ENCODE peak calls at places on chromosomes 4 and X, in nine cellular contexts. A, V, C, M, T, X, W, S and J are unnamed samples. For H3K4me1, the result is how much of the 10 kb centered on the place peaks cover.

GRCh38 chrX:139691493-139691842 is 16.5 kb downstream of the MCF2 start:
- DNase-seq in C (no peak), S (peak), M (no peak), V (no peak), T (no peak), A (peak), W (no peak), X (no peak), J (no peak)

GRCh38 chr4:170243662-170244288 is 154.0 kb upstream of the AADAT start:
- DNase-seq in M (no peak), A (no peak), T (no peak), V (no peak), S (no peak), C (no peak), W (no peak), X (no peak), J (no peak)

GRCh38 chrX:10457092-10457491 is 163.3 kb downstream of the MID1 start:
- DNase-seq in T (no peak), S (no peak), M (peak), C (no peak), X (peak), A (peak), V (no peak), W (peak), J (no peak)

GRCh38 chrX:1336331-1337143 is at the start of gene IL3RA:
- DNase-seq in V (no peak), M (no peak), S (no peak), C (peak), T (peak), X (peak), W (peak), A (peak), J (peak)

GRCh38 chrX:120672389-120672788 is 42.5 kb upstream of the C1GALT1C1 start:
- DNase-seq in C (no peak), S (no peak), T (no peak), X (no peak), V (no peak), W (peak), M (peak), A (peak), J (peak)

GRCh38 chr4:41832961-41833360 is 84.4 kb upstream of the PHOX2B start:
- DNase-seq in X (no peak), T (no peak), A (no peak), V (no peak), C (no peak), S (no peak), M (no peak), W (no peak), J (no peak)

GRCh38 chr4:84944952-84945351 is 21.5 kb downstream of the WDFY3 start:
- DNase-seq in A (peak), T (no peak), S (no peak), M (no peak), X (no peak), V (no peak), C (no peak), W (no peak), J (no peak)

GRCh38 chrX:48522291-48522690 is 683 bp downstream of the EBP start:
- DNase-seq in C (no peak), A (no peak), W (no peak), V (no peak), X (no peak), T (no peak), S (peak), M (no peak), J (no peak)

GRCh38 chr4:52420330-52420729 is 238.8 kb downstream of the USP46 start:
- DNase-seq in T (no peak), S (no peak), V (no peak), C (no peak), W (no peak), A (no peak), M (no peak), X (no peak), J (no peak)

GRCh38 chr4:96598465-96598864 is 758.6 kb downstream of the PDHA2 start:
- DNase-seq in W (peak), A (no peak), C (no peak), X (no peak), T (no peak), S (peak), M (no peak), V (peak), J (no peak)

GRCh38 chr4:20348411-20348810 is 96.7 kb downstream of the SLIT2 start:
- DNase-seq in M (no peak), S (no peak), C (no peak), T (no peak), X (peak), A (no peak), W (no peak), V (no peak), J (no peak)

GRCh38 chr4:22999419-22999818 is 306.7 kb downstream of the GBA3 start:
- DNase-seq in C (no peak), M (no peak), S (no peak), V (no peak), T (no peak), X (no peak), A (no peak), W (no peak), J (no peak)

DNA sequence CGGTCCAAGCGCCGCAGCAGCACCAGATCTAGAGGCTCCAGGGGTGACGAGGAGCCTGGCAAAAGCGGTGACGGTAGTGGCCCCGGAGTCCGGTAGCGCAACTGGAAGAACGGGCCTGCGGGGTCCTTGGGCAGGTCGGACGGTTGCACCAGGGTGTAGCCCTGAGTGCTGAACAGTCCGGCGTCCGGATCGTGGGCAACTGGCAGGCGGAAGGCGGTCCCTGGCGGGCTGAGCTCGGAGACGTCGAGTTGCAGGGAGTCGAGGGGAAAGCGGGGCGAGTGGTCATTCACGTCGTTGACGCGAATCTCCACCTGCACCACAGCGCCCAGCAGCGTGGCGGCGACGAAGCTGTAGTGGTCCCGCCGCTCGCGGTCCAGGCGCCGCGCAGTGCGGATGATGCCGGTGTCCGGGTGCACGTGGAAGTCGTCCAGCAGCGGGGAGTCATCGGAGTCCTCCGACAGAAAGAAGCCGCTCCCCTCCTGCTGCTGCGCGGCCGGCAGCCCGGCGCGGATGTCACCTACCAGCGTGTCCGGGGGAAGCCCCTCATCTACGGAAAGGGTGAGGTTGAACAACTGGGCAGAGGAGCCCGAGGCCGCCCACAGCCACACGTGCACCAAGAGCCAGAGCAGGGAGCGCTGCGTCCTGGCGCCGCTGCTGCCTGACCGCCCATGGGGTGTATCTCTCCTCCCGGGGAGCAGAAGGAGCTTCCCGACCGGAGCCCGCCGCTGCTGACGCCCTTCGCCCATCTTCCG is 834 bp downstream of the DCHS2 start:
- DNase-seq in S (peak), X (no peak), V (no peak), A (peak), C (no peak), M (no peak), T (no peak), W (no peak), J (peak)
- H3K27ac ChIP-seq in S (no peak), X (no peak), V (no peak), A (no peak), C (no peak), M (no peak), T (no peak), W (no peak), J (peak)

DNA sequence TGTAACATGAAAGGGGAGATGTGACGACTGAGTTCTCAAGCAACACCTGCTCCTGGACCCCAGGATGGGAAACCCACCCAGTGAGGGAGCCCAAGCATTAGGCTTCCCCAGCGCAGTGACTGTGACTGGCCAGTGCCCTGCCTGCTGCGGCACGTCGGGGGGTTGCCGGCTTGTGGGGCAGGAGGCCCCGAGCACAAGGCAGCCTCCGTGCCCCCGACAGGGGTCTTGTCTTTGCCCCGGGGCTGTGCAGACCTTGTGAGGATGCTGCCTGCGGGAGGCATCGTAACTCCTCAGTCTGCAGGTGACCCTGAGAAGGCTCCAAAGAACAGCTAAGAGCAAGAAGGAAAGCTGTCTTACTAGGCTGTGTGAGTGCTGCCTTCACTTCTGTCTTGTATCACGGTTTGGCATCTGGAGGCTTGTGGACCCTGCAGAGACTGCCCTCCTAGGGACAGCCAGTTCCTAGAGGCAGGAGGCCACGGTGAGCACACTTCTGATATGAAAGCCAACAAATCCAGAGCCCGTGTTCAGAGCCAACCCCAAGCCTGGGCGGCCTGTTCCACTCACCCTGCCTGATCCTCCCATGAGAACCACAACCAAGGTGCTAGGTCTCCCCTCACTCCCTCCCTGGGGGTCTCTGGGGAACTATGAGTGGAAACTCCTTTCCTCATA is 47.7 kb downstream of the FGFRL1 start:
- DNase-seq in X (peak), M (no peak), V (peak), S (no peak), T (no peak), A (no peak), C (no peak), W (no peak), J (no peak)
- H3K4me1 ChIP-seq in X (under half), M (under half), V (under half), S (under half), T (under half), A (under half), C (under half), W (under half), J (under half)

DNA sequence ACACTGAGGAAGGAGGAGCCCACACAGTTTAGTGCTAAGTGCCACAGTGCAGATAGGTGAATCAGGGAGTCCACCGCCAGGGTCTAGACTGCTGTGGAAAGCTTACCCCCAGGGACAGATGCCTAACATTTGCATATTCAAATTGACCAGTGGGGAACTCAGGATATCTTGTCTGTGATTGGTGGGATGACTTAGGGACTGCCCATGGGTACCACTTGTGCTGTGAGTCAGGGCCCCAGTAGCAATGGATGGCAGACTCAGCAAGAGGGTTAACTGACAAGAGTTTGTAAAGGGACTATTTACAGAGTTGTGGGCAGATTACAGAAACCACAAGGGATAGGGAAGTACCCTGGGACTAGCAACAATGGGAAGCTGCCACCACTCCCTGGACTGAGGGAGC is 282.1 kb downstream of the BCOR start:
- DNase-seq in W (no peak), X (no peak), T (no peak), C (no peak), M (no peak), A (no peak), V (peak), S (no peak), J (no peak)
- H3K27ac ChIP-seq in W (no peak), X (no peak), T (no peak), C (no peak), M (no peak), A (no peak), V (no peak), S (no peak), J (no peak)

GRCh38 chr4:70737006-70737405 is 15.2 kb downstream of the RUFY3 start:
- DNase-seq in C (peak), M (no peak), V (no peak), X (no peak), T (peak), W (no peak), A (no peak), S (no peak), J (no peak)
- H3K4me1 ChIP-seq in C (under half), M (under half), V (under half), X (under half), T (under half), W (under half), A (under half), S (under half), J (under half)

DNA sequence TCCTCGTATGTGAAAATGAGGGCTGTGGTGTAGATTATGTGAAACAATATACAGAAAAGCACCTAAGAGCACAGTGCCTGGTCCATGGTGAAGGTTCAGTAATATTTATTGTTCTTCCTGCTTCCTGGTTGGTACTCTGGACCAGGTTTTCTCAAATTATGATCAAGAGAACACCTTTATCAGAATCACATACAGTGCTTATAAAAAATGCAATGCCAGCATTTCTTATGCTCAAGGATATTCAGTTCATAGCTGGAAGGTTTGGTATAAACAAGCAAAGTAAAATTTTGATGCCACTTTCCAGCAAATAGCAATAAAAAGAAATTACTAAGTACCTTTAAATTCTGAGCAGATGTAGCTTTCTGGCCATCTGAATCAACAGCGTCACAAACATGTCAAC is 1412.4 kb downstream of the RPA4 start:
- DNase-seq in S (no peak), V (no peak), X (no peak), W (no peak), A (no peak), T (no peak), M (no peak), C (no peak), J (no peak)
- H3K27ac ChIP-seq in S (no peak), V (no peak), X (no peak), W (no peak), A (no peak), T (no peak), M (no peak), C (no peak), J (no peak)

GRCh38 chr4:26727849-26728248 is 132.8 kb upstream of the STIM2 start:
- DNase-seq in X (no peak), C (no peak), M (no peak), W (no peak), T (no peak), A (no peak), V (no peak), S (no peak), J (no peak)
- H3K4me1 ChIP-seq in X (under half), C (under half), M (under half), W (under half), T (under half), A (under half), V (under half), S (under half), J (under half)

GRCh38 chr4:123588631-123589223 is 192.1 kb downstream of the SPRY1 start:
- DNase-seq in A (peak), V (no peak), M (no peak), T (no peak), W (peak), X (no peak), S (no peak), C (peak), J (no peak)

GRCh38 chr4:123587983-123588494 is 191.4 kb downstream of the SPRY1 start:
- DNase-seq in S (no peak), A (peak), M (peak), W (no peak), T (no peak), V (no peak), X (peak), C (no peak), J (peak)

GRCh38 chr4:123591875-123592274 is 195.3 kb downstream of the SPRY1 start:
- DNase-seq in S (no peak), C (no peak), W (no peak), T (no peak), V (no peak), A (no peak), X (no peak), M (no peak), J (no peak)

GRCh38 chr4:123585111-123585510 is 188.5 kb downstream of the SPRY1 start:
- DNase-seq in C (no peak), M (no peak), V (no peak), X (no peak), S (peak), A (no peak), T (no peak), W (no peak), J (no peak)

GRCh38 chr4:123589361-123589760 is 192.8 kb downstream of the SPRY1 start:
- DNase-seq in V (no peak), W (no peak), X (no peak), T (no peak), A (no peak), S (no peak), M (no peak), C (no peak), J (no peak)
- H3K27ac ChIP-seq in V (no peak), W (peak), X (no peak), T (no peak), A (no peak), S (no peak), M (no peak), C (peak), J (no peak)

DNA sequence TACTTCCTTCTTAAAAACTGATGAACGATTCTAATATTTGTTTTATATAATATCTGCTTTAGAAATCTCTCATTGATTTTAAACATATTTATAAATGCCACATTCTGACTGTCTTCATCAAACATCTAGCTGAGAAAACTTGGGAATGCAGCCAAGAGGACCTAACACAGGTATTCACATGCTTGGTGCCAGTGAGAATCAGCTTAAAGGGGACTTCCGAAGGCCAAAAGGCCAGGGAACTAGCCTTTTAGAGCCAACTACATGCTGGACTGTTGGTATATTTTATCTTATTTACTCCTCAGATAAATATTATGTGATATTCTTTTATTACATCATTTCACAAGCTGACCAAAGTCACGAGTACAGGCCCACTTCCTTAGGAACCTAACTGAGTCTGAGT is 41.0 kb upstream of the PDLIM3 start:
- DNase-seq in A (no peak), V (no peak), W (no peak), S (no peak), T (no peak), C (no peak), X (no peak), M (no peak), J (no peak)
- H3K4me1 ChIP-seq in A (under half), V (under half), W (under half), S (under half), T (under half), C (under half), X (under half), M (under half), J (under half)